ENCODE peak calls at places on chromosomes 4 and X, in six cellular contexts. J is Panc1; Y is activated B cell treated with CpG ODN at 0.5 μM for 24 hours; K is activated CD8-positive, alpha-beta T cell treated with anti-CD3 and anti-CD28 coated beads for 36 hours; T is effector memory CD8-positive, alpha-beta T cell; R is stimulated activated naive CD8-positive, alpha-beta T cell treated with anti-CD3 and anti-CD28 coated beads, Interleukin-15, Interleukin-2, amounts not matched to agents 100 U/mL and 50 U/mL, for 24 hours. W is an unnamed sample.
A peak's percentile ranks its signal among the peaks of the same experiment; 100 is the strongest.

GRCh38 chr4:151239608-151240007 is 37.4 kb upstream of the PRSS48 start:
- ATAC-seq in J (no peak), Y (no peak), K (no peak), T (no peak), R (no peak), W (no peak)

GRCh38 chr4:147479817-147480216 is 1.1 kb upstream of the EDNRA start:
- ATAC-seq in J (no peak), Y (no peak), K (no peak), T (no peak), R (no peak), W (no peak)

GRCh38 chr4:156784970-156785369 is 186.6 kb downstream of the PDGFC start:
- ATAC-seq in J (no peak), Y (no peak), K (no peak), T (no peak), R (no peak), W (no peak)

GRCh38 chr4:40214038-40214437 is 17.2 kb downstream of the RHOH start:
- ATAC-seq in J (no peak), Y (peak; percentile 43), K (peak; percentile 52), T (peak; percentile 81), R (peak; percentile 45), W (peak; percentile 84)

GRCh38 chr4:175127314-175127713 is 209.2 kb downstream of the ADAM29 start:
- ATAC-seq in J (no peak), Y (no peak), K (no peak), T (no peak), R (no peak), W (no peak)

GRCh38 chrX:129755779-129756650 is 17.2 kb downstream of the XPNPEP2 start:
- ATAC-seq in J (no peak), Y (peak; percentile 32), K (peak; percentile 50), T (peak; percentile 40), R (peak; percentile 61), W (no peak)

GRCh38 chr4:70994387-70995099 is 1.1 kb downstream of the DCK start:
- ATAC-seq in J (no peak), Y (peak; percentile 46), K (no peak), T (no peak), R (no peak), W (peak; percentile 68)

GRCh38 chr4:108072300-108072699 is 82.6 kb downstream of the HADH start:
- ATAC-seq in J (no peak), Y (no peak), K (peak; percentile 93), T (peak; percentile 85), R (peak; percentile 87), W (no peak)

GRCh38 chrX:53116101-53116500 is 22.2 kb downstream of the KANTR start:
- ATAC-seq in J (peak; percentile 92), Y (no peak), K (no peak), T (no peak), R (no peak), W (no peak)

GRCh38 chr4:171924761-171925376 is 111.7 kb downstream of the GALNTL6 start:
- ATAC-seq in J (no peak), Y (no peak), K (no peak), T (no peak), R (no peak), W (no peak)

GRCh38 chrX:52368368-52369055 is at the start of gene XAGE2:
- ATAC-seq in J (no peak), Y (no peak), K (no peak), T (no peak), R (no peak), W (no peak)

GRCh38 chr4:39635023-39635422 is 3.6 kb downstream of the SMIM14 start:
- ATAC-seq in J (no peak), Y (no peak), K (no peak), T (no peak), R (no peak), W (no peak)

GRCh38 chr4:84938316-84938715 is 28.2 kb downstream of the WDFY3 start:
- ATAC-seq in J (no peak), Y (no peak), K (no peak), T (no peak), R (no peak), W (no peak)

GRCh38 chr4:168515222-168516011 is 18.6 kb downstream of the PALLD start:
- ATAC-seq in J (no peak), Y (no peak), K (no peak), T (no peak), R (no peak), W (no peak)

GRCh38 chr4:133694416-133694815 is 507.2 kb downstream of the PABPC4L start:
- ATAC-seq in J (no peak), Y (no peak), K (no peak), T (no peak), R (no peak), W (no peak)

W was measured in stimulated activated memory B cell treated with anti-CD40 and anti-IgM and Interleukin-4, amounts not matched to agents 10 μg/mL and 1 μg/mL and 100 μg/mL, for 72 hours.